ENCODE peak calls at places on chromosomes 5 and 9, in six cellular contexts. B, G, O, H, W and Q are unnamed samples.

GRCh38 chr9:92463989-92464388 is 18.3 kb downstream of the ASPN start:
- DNase-seq in B (no peak), G (no peak), O (no peak), H (no peak), W (no peak), Q (no peak)

GRCh38 chr9:4170231-4170630 is 129.6 kb downstream of the GLIS3 start:
- DNase-seq in B (no peak), G (no peak), O (no peak), H (no peak), W (no peak), Q (no peak)

GRCh38 chr5:1769752-1770442 is 29.7 kb downstream of the MRPL36 start:
- DNase-seq in B (no peak), G (no peak), O (no peak), H (no peak), W (no peak), Q (no peak)

GRCh38 chr9:109182940-109183798 is 16.1 kb upstream of the FRRS1L start:
- DNase-seq in B (peak), G (no peak), O (no peak), H (no peak), W (no peak), Q (no peak)

GRCh38 chr9:133979921-133980863 is 11.9 kb downstream of the VAV2 start:
- DNase-seq in B (no peak), G (no peak), O (no peak), H (no peak), W (no peak), Q (no peak)

GRCh38 chr9:110357510-110357909 is 19.8 kb upstream of the TXNDC8 start:
- DNase-seq in B (no peak), G (no peak), O (no peak), H (no peak), W (no peak), Q (no peak)

GRCh38 chr9:130043654-130044623 is 950 bp upstream of the FNBP1 start:
- DNase-seq in B (no peak), G (peak), O (no peak), H (no peak), W (no peak), Q (peak)

GRCh38 chr5:181243521-181244307 is at the start of gene RACK1:
- DNase-seq in B (peak), G (peak), O (no peak), H (no peak), W (peak), Q (no peak)

GRCh38 chr5:80665057-80665456 is 10.3 kb upstream of the DHFR start:
- DNase-seq in B (no peak), G (no peak), O (no peak), H (no peak), W (no peak), Q (no peak)

GRCh38 chr5:141547488-141547887 is 58.6 kb downstream of the PCDHGC5 start:
- DNase-seq in B (no peak), G (no peak), O (no peak), H (no peak), W (no peak), Q (no peak)

GRCh38 chr5:111655169-111655924 is 101.6 kb downstream of the NREP start:
- DNase-seq in B (no peak), G (no peak), O (no peak), H (no peak), W (no peak), Q (no peak)

GRCh38 chr5:150511641-150512367 is 3.9 kb downstream of the NDST1 start:
- DNase-seq in B (no peak), G (no peak), O (no peak), H (no peak), W (no peak), Q (no peak)

GRCh38 chr5:139438707-139439012 is 665 bp downstream of the DNAJC18 start:
- DNase-seq in B (no peak), G (no peak), O (no peak), H (no peak), W (no peak), Q (no peak)

GRCh38 chr5:151068571-151069197 is 12.2 kb downstream of the TNIP1 start:
- DNase-seq in B (peak), G (no peak), O (peak), H (no peak), W (no peak), Q (no peak)

GRCh38 chr5:150301170-150301505 is 1.6 kb downstream of the ARSI start:
- DNase-seq in B (no peak), G (no peak), O (no peak), H (no peak), W (no peak), Q (no peak)

GRCh38 chr9:108512426-108513173 is 343.2 kb downstream of the ACTL7B start:
- DNase-seq in B (no peak), G (no peak), O (no peak), H (no peak), W (no peak), Q (no peak)

GRCh38 chr9:108545446-108545845 is 310.3 kb downstream of the ACTL7B start:
- DNase-seq in B (no peak), G (no peak), O (no peak), H (no peak), W (no peak), Q (no peak)

GRCh38 chr9:135707449-135708138 is 5.6 kb downstream of the KCNT1 start:
- DNase-seq in B (no peak), G (no peak), O (no peak), H (no peak), W (no peak), Q (no peak)